ENCODE peak calls at places on chromosome 1, in six cellular contexts. Z, K, F, R, Y and E are unnamed samples.

GRCh38 chr1:56788588-56788987 is 30.6 kb downstream of the FYB2 start:
- DNase-seq in Z (no peak), K (no peak), F (peak; percentile 61), R (peak; percentile 72), Y (no peak), E (no peak)

GRCh38 chr1:201414051-201414738 is 7.3 kb downstream of the TNNI1 start:
- DNase-seq in Z (no peak), K (no peak), F (no peak), R (no peak), Y (no peak), E (no peak)

GRCh38 chr1:31620631-31621497 is 3.4 kb downstream of the HCRTR1 start:
- DNase-seq in Z (no peak), K (no peak), F (no peak), R (no peak), Y (no peak), E (no peak)

GRCh38 chr1:245590726-245591125 is 435.9 kb downstream of the KIF26B start:
- DNase-seq in Z (no peak), K (no peak), F (no peak), R (no peak), Y (peak; percentile 36), E (no peak)

GRCh38 chr1:9596419-9597123 is 7.9 kb downstream of the TMEM201 start:
- DNase-seq in Z (peak; percentile 50), K (no peak), F (peak; percentile 61), R (no peak), Y (no peak), E (no peak)

GRCh38 chr1:21799730-21800129 is 12.3 kb upstream of the LDLRAD2 start:
- DNase-seq in Z (no peak), K (no peak), F (no peak), R (no peak), Y (no peak), E (no peak)

GRCh38 chr1:213603087-213603486 is 384.7 kb upstream of the PROX1 start:
- DNase-seq in Z (no peak), K (no peak), F (no peak), R (no peak), Y (no peak), E (no peak)

GRCh38 chr1:211352985-211353515 is 26.4 kb downstream of the TRAF5 start:
- DNase-seq in Z (no peak), K (peak; percentile 51), F (no peak), R (peak; percentile 73), Y (no peak), E (peak; percentile 36)

DNA sequence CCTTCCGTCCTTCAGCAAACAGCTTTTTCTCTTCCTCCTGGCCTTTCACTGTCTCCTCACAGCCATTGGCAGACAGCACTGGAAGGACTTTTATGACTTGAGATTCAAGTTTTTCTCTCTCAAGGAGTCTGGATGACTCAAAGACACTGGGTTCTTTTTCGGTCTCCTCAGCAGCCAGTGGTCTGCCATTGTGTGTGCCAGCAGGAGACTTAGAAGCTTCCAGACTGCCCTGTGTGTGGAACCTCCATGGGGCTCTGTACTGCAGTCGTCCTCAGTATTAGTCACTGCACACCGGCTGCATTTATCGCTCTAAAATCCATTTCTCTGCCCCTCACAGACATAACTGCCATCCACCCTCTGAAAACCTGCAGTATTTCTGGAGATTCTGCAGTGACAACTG is 30.5 kb downstream of the NTNG1 start:
- DNase-seq in Z (no peak), K (no peak), F (no peak), R (no peak), Y (no peak), E (no peak)
- TF ChIP-seq CTCF in Z (no peak), K (no peak), F (no peak), R (no peak), Y (no peak), E (no peak)

GRCh38 chr1:220872296-220872695 is 6.9 kb upstream of the HLX start:
- DNase-seq in Z (no peak), K (no peak), F (no peak), R (no peak), Y (no peak), E (no peak)

GRCh38 chr1:220875233-220875632 is 4.0 kb upstream of the HLX start:
- DNase-seq in Z (no peak), K (no peak), F (no peak), R (no peak), Y (no peak), E (no peak)

GRCh38 chr1:220873087-220873486 is 6.2 kb upstream of the HLX start:
- DNase-seq in Z (no peak), K (no peak), F (no peak), R (no peak), Y (no peak), E (no peak)

GRCh38 chr1:220876511-220877347 is 2.5 kb upstream of the HLX start:
- DNase-seq in Z (no peak), K (no peak), F (peak; percentile 69), R (no peak), Y (no peak), E (no peak)

DNA sequence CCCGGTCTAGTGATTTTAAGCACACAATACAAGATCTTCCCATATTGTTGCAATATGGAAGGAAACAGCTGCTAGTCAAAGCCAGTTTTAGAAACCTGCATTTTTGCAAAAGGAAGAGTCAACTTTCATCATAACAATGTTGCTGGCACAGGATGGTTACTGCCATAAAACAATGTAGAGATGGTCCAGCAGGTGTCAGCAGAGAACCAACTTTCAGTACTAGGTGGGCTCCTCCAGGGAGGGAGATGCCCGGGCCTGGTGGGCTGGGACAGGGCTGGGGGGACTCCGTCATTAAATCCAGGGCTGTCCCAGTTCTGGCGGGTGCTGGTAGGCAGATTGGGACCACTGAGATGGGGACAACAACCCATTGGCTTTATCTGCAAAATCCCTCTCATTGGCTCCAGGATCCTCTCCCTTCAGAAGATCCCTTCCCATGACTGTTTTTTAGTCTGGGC is 5.0 kb upstream of the HLX start:
- DNase-seq in Z (no peak), K (no peak), F (no peak), R (peak; percentile 50), Y (peak; percentile 66), E (no peak)
- TF ChIP-seq CTCF in Z (peak; percentile 26), K (no peak), F (peak; percentile 66), R (peak; percentile 66), Y (peak; percentile 76), E (peak; percentile 10)

DNA sequence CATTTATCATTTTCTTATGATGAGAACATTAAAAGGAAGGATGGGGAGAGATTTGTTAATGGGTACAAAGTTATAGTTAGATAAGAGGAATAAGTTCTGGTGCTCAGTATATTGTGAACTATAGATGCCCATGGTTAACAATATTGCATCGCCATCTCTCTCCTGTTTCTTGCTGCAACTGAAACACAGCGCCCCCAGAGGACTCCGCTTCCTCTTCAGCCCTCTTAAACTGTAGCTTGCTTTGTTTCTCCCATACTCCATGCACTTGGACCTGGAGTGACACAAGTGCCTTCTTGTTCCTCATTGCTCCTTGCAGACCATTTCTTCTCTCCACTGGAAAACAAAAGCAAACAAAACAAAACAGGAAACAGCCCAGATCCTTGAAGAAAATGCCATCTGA is 70.1 kb upstream of the NTPCR start:
- DNase-seq in Z (no peak), K (no peak), F (no peak), R (peak; percentile 53), Y (peak; percentile 29), E (no peak)
- TF ChIP-seq CTCF in Z (peak; percentile 20), K (no peak), F (peak; percentile 34), R (peak; percentile 43), Y (peak; percentile 32), E (no peak)

DNA sequence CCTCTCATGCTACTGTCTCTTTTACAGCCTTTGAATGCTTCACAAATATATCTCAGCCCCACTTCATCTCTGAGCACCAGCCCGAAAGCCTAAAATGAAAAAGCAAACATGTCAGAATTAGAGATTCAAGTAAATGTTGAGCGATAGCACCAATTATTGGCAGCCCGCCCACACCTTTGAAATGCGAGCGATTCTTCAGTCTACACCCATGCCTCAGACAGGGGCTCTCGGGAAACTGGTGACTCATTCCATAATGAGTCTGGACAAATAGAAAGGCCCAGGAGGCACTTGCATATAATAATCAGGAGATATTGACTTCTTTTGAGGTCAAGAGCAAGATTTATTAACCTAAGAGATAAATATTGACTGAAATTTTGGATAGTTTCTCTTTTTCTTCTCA is 487.3 kb upstream of the PTBP2 start:
- DNase-seq in Z (peak; percentile 75), K (no peak), F (peak; percentile 74), R (no peak), Y (peak; percentile 42), E (peak; percentile 56)
- TF ChIP-seq CTCF in Z (no peak), K (no peak), F (no peak), R (no peak), Y (no peak), E (no peak)

GRCh38 chr1:98055457-98055856 is 134.6 kb upstream of the DPYD start:
- DNase-seq in Z (no peak), K (no peak), F (no peak), R (no peak), Y (no peak), E (no peak)

GRCh38 chr1:98056781-98057180 is 135.9 kb upstream of the DPYD start:
- DNase-seq in Z (no peak), K (no peak), F (no peak), R (no peak), Y (no peak), E (no peak)

GRCh38 chr1:98053471-98054366 is 132.9 kb upstream of the DPYD start:
- DNase-seq in Z (peak; percentile 90), K (peak; percentile 29), F (peak; percentile 85), R (peak; percentile 32), Y (peak; percentile 65), E (no peak)

GRCh38 chr1:98054786-98055185 is 134.0 kb upstream of the DPYD start:
- DNase-seq in Z (no peak), K (no peak), F (no peak), R (no peak), Y (no peak), E (no peak)

GRCh38 chr1:98054367-98054701 is 133.5 kb upstream of the DPYD start:
- DNase-seq in Z (no peak), K (no peak), F (no peak), R (no peak), Y (no peak), E (no peak)
- TF ChIP-seq CTCF in Z (no peak), K (peak; percentile 31), F (no peak), R (no peak), Y (no peak), E (no peak)

GRCh38 chr1:195577748-195578147 is 1030.5 kb downstream of the KCNT2 start:
- DNase-seq in Z (no peak), K (no peak), F (no peak), R (no peak), Y (no peak), E (no peak)

GRCh38 chr1:195584870-195585624 is 1023.2 kb downstream of the KCNT2 start:
- DNase-seq in Z (no peak), K (no peak), F (no peak), R (peak; percentile 36), Y (peak; percentile 15), E (no peak)

DNA sequence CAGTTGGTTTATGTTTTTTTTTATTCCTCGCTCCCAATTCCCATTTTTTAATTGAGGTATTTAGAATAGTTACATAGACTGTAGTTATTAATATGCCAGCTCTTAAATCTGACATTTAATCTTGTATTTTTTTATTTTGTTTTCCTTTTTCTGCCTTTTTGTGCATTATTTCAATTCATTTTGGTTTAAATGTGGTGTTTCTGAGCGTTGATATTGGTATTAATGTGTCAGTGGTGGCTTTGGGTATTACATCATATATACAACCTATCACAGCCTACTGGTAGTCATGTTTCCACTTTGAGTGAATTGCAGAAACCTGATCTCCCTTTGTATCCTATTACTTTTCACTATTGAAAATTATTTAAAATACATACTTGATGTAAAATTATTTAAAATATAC is 1027.3 kb downstream of the KCNT2 start:
- DNase-seq in Z (no peak), K (no peak), F (no peak), R (no peak), Y (peak; percentile 13), E (no peak)
- TF ChIP-seq CTCF in Z (peak; percentile 11), K (no peak), F (no peak), R (no peak), Y (no peak), E (no peak)